ENCODE peak calls at places on chromosome 17, in nine cellular contexts. K, C, S, E, Z, F, I, B and M are unnamed samples.

GRCh38 chr17:17681187-17681743 is at the start of gene RAI1:
- DNase-seq in C (peak), K (peak), Z (no peak), S (peak), B (peak), E (peak), F (peak), I (peak), M (peak)

GRCh38 chr17:2782030-2782429 is 14.2 kb upstream of the RAP1GAP2 start:
- DNase-seq in I (no peak), K (no peak), S (no peak), B (no peak), C (no peak), F (peak), E (no peak), Z (no peak), M (no peak)

GRCh38 chr17:32517982-32518381 is 31.2 kb downstream of the CDK5R1 start:
- DNase-seq in B (no peak), K (no peak), S (no peak), E (no peak), F (no peak), I (no peak), C (no peak), Z (no peak), M (no peak)

GRCh38 chr17:43449470-43450202 is 34.1 kb upstream of the DHX8 start:
- DNase-seq in I (no peak), S (peak), C (no peak), F (no peak), Z (no peak), B (peak), K (no peak), E (no peak), M (no peak)

GRCh38 chr17:33778505-33779398 is 476.3 kb upstream of the CCL2 start:
- DNase-seq in K (peak), E (no peak), C (peak), S (peak), B (peak), F (peak), I (no peak), Z (peak), M (peak)

GRCh38 chr17:83099086-83099540 is 19.7 kb downstream of the METRNL start:
- DNase-seq in B (no peak), E (no peak), S (no peak), K (no peak), Z (no peak), C (no peak), F (no peak), I (no peak), M (no peak)

GRCh38 chr17:13931111-13931526 is 138.2 kb upstream of the COX10 start:
- DNase-seq in S (peak), B (no peak), K (no peak), Z (no peak), E (no peak), I (no peak), F (peak), C (peak), M (no peak)

GRCh38 chr17:53353919-53354351 is 468.8 kb upstream of the KIF2B start:
- DNase-seq in K (no peak), I (no peak), Z (no peak), C (no peak), S (no peak), F (no peak), B (no peak), E (no peak), M (no peak)

GRCh38 chr17:47708312-47708863 is 14.4 kb downstream of the TBKBP1 start:
- DNase-seq in C (no peak), E (no peak), K (no peak), Z (no peak), I (no peak), F (no peak), S (no peak), B (no peak), M (no peak)

GRCh38 chr17:54736573-54736972 is 164.1 kb upstream of the TOM1L1 start:
- DNase-seq in F (peak), K (no peak), E (no peak), B (no peak), Z (no peak), I (no peak), C (peak), S (no peak), M (no peak)